ENCODE peak calls at places on chromosomes 16 and 17, in six cellular contexts. P is A549, E is K562, A is GM12878, B is endothelial cell of umbilical vein, J is HepG2. Z is an unnamed sample.

GRCh38 chr17:42288985-42289862 is 926 bp downstream of the STAT5A start:
- DNase-seq in J (no peak), A (no peak), B (no peak), P (no peak), E (peak), Z (no peak)

GRCh38 chr17:66625321-66625767 is 209.6 kb upstream of the CACNG5 start:
- DNase-seq in B (peak), J (peak), A (no peak), P (peak), E (peak), Z (peak)

GRCh38 chr17:14346801-14347200 is 45.9 kb downstream of the HS3ST3B1 start:
- DNase-seq in B (no peak), A (no peak), J (no peak), E (no peak), P (no peak), Z (no peak)

GRCh38 chr16:75868636-75869389 is 142.5 kb upstream of the CPHXL start:
- DNase-seq in B (no peak), J (no peak), A (no peak), P (no peak), E (no peak), Z (no peak)

GRCh38 chr16:19389246-19389645 is 28.4 kb upstream of the TMC5 start:
- DNase-seq in J (peak), B (peak), E (peak), A (peak), P (peak), Z (peak)

GRCh38 chr17:73376152-73376551 is 64.4 kb upstream of the CDC42EP4 start:
- DNase-seq in P (no peak), J (no peak), E (no peak), B (no peak), A (no peak), Z (no peak)

GRCh38 chr16:87812200-87812656 is 46.4 kb upstream of the KLHDC4 start:
- DNase-seq in J (peak), B (no peak), E (no peak), A (no peak), P (no peak), Z (no peak)

GRCh38 chr16:76222853-76223252 is 54.3 kb upstream of the CNTNAP4 start:
- DNase-seq in A (no peak), E (no peak), B (no peak), J (no peak), P (no peak), Z (no peak)

GRCh38 chr16:50351116-50351515 is 17.7 kb downstream of the BRD7 start:
- DNase-seq in P (no peak), E (no peak), J (no peak), A (no peak), B (no peak), Z (no peak)

GRCh38 chr16:65598626-65599025 is 476.8 kb upstream of the CDH11 start:
- DNase-seq in E (no peak), B (no peak), P (no peak), A (no peak), J (no peak), Z (no peak)

GRCh38 chr16:678209-678857 is 1.9 kb upstream of the STUB1 start:
- DNase-seq in P (no peak), E (no peak), B (no peak), J (no peak), A (no peak), Z (no peak)

GRCh38 chr16:88329726-88330700 is 52.7 kb upstream of the ZNF469 start:
- DNase-seq in J (no peak), A (no peak), B (no peak), P (no peak), E (no peak), Z (no peak)

GRCh38 chr16:69532761-69533459 is 32.9 kb upstream of the NFAT5 start:
- DNase-seq in J (no peak), B (no peak), P (no peak), A (no peak), E (no peak), Z (no peak)

GRCh38 chr17:20191066-20191465 is 181.9 kb downstream of the SPECC1 start:
- DNase-seq in E (no peak), B (no peak), A (no peak), P (no peak), J (no peak), Z (no peak)

GRCh38 chr17:310111-311010 is 42.2 kb downstream of the RPH3AL start:
- DNase-seq in A (no peak), B (no peak), J (no peak), E (no peak), P (no peak), Z (no peak)

GRCh38 chr17:67672592-67672991 is 45.1 kb upstream of the NOL11 start:
- DNase-seq in J (no peak), B (no peak), A (no peak), P (no peak), E (no peak), Z (no peak)

GRCh38 chr17:77865109-77865611 is 93.3 kb upstream of the TNRC6C start:
- DNase-seq in P (no peak), B (no peak), J (no peak), A (no peak), E (no peak), Z (peak)

GRCh38 chr17:14303343-14304221 is 2.7 kb downstream of the HS3ST3B1 start:
- DNase-seq in A (no peak), J (no peak), B (no peak), E (peak), P (no peak), Z (no peak)

GRCh38 chr16:89378947-89379771 is 111.2 kb downstream of the ANKRD11 start:
- DNase-seq in B (no peak), P (no peak), A (no peak), J (no peak), E (no peak), Z (no peak)

GRCh38 chr17:16313159-16314090 is 39.8 kb downstream of the CENPV start:
- DNase-seq in B (no peak), E (peak), J (peak), A (no peak), P (no peak), Z (no peak)

GRCh38 chr16:4859900-4860255 is 12.6 kb downstream of the UBN1 start:
- DNase-seq in P (no peak), J (no peak), E (no peak), B (no peak), A (no peak), Z (no peak)

GRCh38 chr17:15414502-15415348 is 52.7 kb downstream of the CDRT4 start:
- DNase-seq in B (no peak), A (no peak), P (no peak), J (no peak), E (no peak), Z (no peak)

GRCh38 chr16:88967800-88968588 is 9.0 kb downstream of the CBFA2T3 start:
- DNase-seq in B (no peak), J (no peak), A (peak), E (no peak), P (no peak), Z (no peak)

GRCh38 chr16:56558024-56558747 is 6.7 kb upstream of the MT4 start:
- DNase-seq in B (no peak), E (no peak), P (peak), J (no peak), A (no peak), Z (no peak)

GRCh38 chr16:87507351-87508069 is 14.7 kb upstream of the ZCCHC14 start:
- DNase-seq in J (no peak), P (no peak), A (no peak), B (peak), E (no peak), Z (no peak)

DNA sequence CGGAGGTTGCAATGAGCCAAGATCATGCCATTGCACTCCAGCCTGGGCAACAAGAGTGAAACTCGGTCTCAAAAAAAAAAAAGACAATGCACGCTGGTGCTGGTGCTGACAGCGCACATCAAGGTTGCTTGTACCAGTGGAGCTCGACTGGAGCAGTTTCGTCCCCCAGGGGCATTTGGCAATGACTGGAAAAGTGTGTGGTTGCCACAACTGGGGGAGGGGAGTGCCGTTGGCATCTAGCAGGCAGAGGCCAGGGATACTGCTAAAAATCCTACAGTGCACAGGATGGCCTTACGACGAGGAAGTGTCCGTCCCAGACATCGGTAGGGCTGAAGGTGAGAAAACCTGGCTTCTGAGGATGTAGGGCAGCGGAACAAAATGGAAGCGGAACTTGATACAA is 2.4 kb downstream of the MEAK7 start:
- DNase-seq in J (no peak), E (no peak), B (no peak), A (no peak), P (no peak), Z (peak)
- TF ChIP-seq MYC in J (no peak), E (no peak), B (no peak), A (no peak), P (no peak), Z (no peak)

GRCh38 chr17:82270651-82271050 is 2.8 kb downstream of the CSNK1D start:
- DNase-seq in B (no peak), P (no peak), A (no peak), E (no peak), J (no peak), Z (no peak)

GRCh38 chr17:82269138-82269881 is 4.2 kb downstream of the CSNK1D start:
- DNase-seq in A (no peak), B (no peak), P (no peak), J (no peak), E (no peak), Z (no peak)

GRCh38 chr17:82269882-82270500 is 3.5 kb downstream of the CSNK1D start:
- DNase-seq in P (no peak), B (no peak), A (no peak), E (no peak), J (no peak), Z (no peak)

GRCh38 chr17:82266142-82266541 is 7.4 kb downstream of the CSNK1D start:
- DNase-seq in B (no peak), E (no peak), J (no peak), A (no peak), P (no peak), Z (no peak)

DNA sequence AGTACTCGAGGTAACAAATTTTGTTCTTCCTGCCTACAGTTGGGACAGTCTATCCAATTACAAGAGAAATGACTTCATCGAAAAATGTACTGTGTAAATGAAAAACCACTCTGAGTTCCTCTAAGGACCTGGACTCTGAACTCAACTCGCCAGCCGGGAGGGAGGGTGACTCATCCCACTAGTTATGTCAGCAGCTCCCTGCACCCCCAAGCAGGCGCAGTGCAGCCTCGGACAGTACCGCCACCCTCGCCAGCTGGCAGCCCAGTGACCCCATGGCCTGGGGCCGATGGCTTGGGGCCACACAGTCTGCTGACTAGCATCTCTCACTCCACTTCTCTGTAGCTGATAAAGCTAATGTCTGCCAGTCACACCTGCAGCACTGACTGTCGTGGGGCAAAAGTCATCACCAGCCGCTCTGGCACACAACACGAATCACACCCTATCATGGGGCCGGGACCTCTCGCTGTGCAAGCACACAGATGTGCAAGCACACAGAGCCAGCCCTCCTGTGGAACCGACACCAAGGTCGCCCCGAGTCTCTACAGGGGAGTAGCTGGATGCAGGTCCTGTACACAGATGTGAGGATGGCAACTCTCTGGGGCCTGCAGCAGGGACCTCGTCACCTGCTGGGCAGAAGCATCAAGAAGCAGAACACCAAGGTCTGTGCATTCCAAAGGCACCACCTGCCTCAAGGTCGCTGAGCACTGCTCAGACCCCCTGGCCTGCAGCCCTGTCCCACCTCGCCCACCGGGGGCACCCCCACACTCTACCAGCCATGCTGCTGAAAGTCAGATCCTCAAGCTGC is 5.7 kb downstream of the CSNK1D start:
- DNase-seq in B (peak), A (no peak), J (peak), E (peak), P (peak), Z (peak)
- TF ChIP-seq CTCF in B (peak), A (no peak), J (peak), E (peak), P (no peak), Z (no peak)

GRCh38 chr17:61411114-61411943 is 11.7 kb downstream of the TBX2 start:
- DNase-seq in E (no peak), B (peak), P (no peak), J (no peak), A (no peak), Z (peak)
- TF ChIP-seq MYC in E (no peak), B (no peak), P (no peak), J (no peak), A (no peak), Z (no peak)

DNA sequence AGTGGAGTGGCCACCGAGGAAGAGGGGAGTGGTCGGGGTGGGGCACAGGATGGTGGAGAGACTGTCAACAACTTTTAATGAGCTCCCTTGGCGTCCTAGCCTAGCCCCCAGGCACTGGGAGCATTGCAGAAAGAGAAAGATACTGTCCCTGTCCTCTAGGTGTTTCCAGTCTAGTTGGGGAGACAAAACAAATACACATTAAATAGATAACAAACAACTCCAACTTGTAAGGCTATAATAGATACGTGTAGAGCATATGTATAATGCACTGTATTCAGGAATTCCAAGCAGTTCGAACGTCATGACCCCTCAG is 435 bp upstream of the UBE2O start:
- DNase-seq in P (no peak), E (no peak), B (no peak), A (no peak), J (no peak), Z (no peak)
- TF ChIP-seq CTCF in P (no peak), E (no peak), B (no peak), A (no peak), J (no peak), Z (no peak)

GRCh38 chr16:79998143-79998542 is 397.6 kb upstream of the MAF start:
- DNase-seq in A (no peak), J (no peak), B (no peak), P (no peak), E (no peak), Z (no peak)
- TF ChIP-seq MYC in A (no peak), J (no peak), B (no peak), P (no peak), E (no peak), Z (no peak)

GRCh38 chr16:25040543-25040942 is 25.4 kb upstream of the ARHGAP17 start:
- DNase-seq in E (no peak), A (no peak), P (no peak), J (no peak), B (no peak), Z (no peak)

GRCh38 chr16:25037632-25038031 is 22.5 kb upstream of the ARHGAP17 start:
- DNase-seq in P (no peak), E (no peak), J (peak), A (no peak), B (no peak), Z (no peak)

GRCh38 chr16:25037221-25037620 is 22.1 kb upstream of the ARHGAP17 start:
- DNase-seq in P (no peak), J (no peak), E (no peak), B (no peak), A (no peak), Z (no peak)

GRCh38 chr16:25038239-25038954 is 23.2 kb upstream of the ARHGAP17 start:
- DNase-seq in J (no peak), A (no peak), B (no peak), P (no peak), E (no peak), Z (no peak)

DNA sequence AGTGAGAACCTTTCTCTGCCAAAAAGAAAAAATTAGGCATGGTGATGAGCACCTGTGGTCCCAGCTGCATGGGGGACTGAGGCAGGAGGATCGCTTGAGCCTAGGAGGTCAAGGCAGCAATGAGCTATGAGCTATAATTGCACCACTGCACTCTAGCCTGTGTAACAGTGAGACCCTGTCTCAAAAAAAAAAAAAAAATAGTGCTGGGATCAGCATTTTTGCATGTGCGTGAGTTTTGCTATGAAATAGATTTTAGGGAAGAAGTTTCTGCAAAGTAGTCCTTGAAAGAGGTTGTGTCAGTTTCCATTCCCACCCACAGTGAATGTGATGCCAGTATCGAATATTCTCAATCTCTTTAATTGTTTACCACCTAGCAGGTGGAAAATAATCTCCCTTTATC is 26.3 kb upstream of the ARHGAP17 start:
- DNase-seq in A (no peak), J (no peak), E (no peak), P (no peak), B (no peak), Z (no peak)
- TF ChIP-seq CTCF in A (no peak), J (no peak), E (no peak), P (no peak), B (no peak), Z (no peak)

GRCh38 chr17:50559674-50560184 is 786 bp upstream of the CACNA1G start:
- DNase-seq in B (peak), A (no peak), J (no peak), E (peak), P (peak), Z (peak)

GRCh38 chr17:50558581-50558954 is 1.9 kb upstream of the CACNA1G start:
- DNase-seq in B (no peak), P (no peak), E (no peak), J (no peak), A (no peak), Z (no peak)

GRCh38 chr17:50560185-50560824 is at the start of gene CACNA1G:
- DNase-seq in A (no peak), J (peak), E (peak), P (peak), B (peak), Z (peak)

GRCh38 chr17:50558091-50558490 is 2.4 kb upstream of the CACNA1G start:
- DNase-seq in P (no peak), E (no peak), A (no peak), B (no peak), J (no peak), Z (no peak)

DNA sequence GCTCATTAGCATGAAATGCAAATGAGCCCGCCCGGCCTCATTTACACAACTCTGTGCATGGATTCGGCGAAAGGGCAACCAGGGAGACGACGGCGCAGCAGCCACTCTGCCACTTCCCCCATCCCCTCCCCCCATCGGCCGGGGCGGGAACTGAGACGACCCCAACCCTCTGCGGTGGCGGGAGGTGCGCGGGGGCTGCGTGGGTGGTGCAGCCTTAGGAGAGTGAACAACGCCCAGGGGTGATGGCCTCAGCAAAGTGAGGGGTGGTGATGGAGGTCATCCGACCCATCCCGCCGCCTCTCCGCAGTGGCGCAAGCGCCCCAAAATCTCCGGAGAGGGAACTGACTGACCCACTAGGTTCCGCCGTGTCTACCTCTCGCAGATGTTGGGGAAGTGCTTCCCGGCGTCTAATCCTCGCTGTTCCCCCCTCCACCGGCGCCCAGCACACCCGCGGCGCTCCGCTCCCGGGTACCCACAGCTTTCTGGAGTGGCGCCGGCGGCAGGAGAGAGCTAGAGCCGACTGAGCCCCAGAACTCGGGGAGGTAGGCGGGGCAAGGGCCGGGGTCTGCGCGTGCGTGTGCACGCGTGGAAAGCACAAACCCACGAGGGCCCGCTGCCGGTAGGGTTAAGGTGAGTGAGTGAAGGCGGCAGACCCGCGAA is 1.4 kb upstream of the CACNA1G start:
- DNase-seq in P (no peak), B (no peak), J (no peak), A (no peak), E (no peak), Z (peak)
- TF ChIP-seq MYC in P (no peak), B (no peak), J (no peak), A (no peak), E (no peak), Z (no peak)

GRCh38 chr17:3666516-3666915 is 1.9 kb downstream of the TAX1BP3 start:
- DNase-seq in A (no peak), B (no peak), P (no peak), J (no peak), E (no peak), Z (no peak)
- TF ChIP-seq CTCF in A (no peak), B (no peak), P (no peak), J (no peak), E (no peak), Z (no peak)

DNA sequence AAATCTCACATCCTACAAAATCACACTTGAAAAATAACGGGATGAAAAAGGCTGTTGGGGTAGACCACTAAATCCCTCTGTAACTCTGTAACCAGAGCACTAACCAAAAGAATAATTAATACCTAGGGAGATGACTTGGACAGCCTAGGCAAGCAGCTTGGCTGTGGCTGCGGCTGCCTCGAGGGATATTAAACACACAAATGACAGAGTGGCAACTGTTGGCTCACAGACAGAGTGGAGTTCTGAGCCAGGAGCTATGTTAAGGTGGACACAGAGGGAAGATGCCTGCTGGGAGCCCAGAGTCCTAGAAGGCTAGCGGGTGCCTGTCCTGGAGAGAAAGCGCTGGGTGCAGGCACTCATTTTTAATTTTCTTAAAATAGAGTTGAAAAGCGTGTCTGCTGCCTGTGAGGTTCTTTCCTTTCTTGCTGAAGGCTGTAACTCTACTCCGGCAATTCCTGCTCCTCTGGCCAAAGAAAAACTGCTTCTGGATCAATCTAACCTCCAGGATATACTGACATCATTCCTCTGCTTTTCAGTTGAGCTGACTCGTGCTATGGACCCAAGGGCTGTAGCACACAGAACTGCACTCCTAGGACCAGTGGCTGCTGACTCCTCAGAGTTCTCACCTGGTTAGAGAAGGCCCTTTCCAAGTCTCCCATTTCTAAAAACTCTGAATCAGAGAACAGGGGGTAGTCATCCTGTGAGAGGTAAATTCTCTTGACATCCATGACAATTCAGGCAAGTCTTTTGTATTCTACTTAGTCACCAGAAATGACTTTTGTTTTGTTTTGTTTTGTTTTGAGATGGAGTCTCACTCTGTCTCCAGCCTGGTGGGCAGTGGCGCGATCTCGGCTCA is 147.9 kb downstream of the STX8 start:
- DNase-seq in B (no peak), P (no peak), A (no peak), E (no peak), J (no peak), Z (no peak)
- TF ChIP-seq MYC in B (no peak), P (no peak), A (no peak), E (no peak), J (no peak), Z (no peak)

Z was measured in NB4.